ENCODE peak calls at places on chromosomes 11 and 22, in nine cellular contexts. One of them, this sample, is unnamed.

GRCh38 chr11:43987384-43988039 is 45.1 kb downstream of the C11orf96 start:
- DNase-seq in DND-41: no peak
- DNase-seq in A549: no peak
- DNase-seq in heart left ventricle: peak; percentile 93
- DNase-seq in IMR-90: peak; percentile 80
- DNase-seq in HCT116: no peak
- DNase-seq in heart right ventricle: peak; percentile 93
- DNase-seq in lower lobe of right lung: peak; percentile 74
- DNase-seq in spleen: no peak
- DNase-seq in this sample: no peak

GRCh38 chr22:50157976-50158375 is 12.6 kb upstream of the PANX2 start:
- DNase-seq in DND-41: no peak
- DNase-seq in A549: no peak
- DNase-seq in heart left ventricle: no peak
- DNase-seq in IMR-90: no peak
- DNase-seq in HCT116: no peak
- DNase-seq in heart right ventricle: no peak
- DNase-seq in lower lobe of right lung: peak; percentile 86
- DNase-seq in spleen: peak; percentile 61
- DNase-seq in this sample: no peak

GRCh38 chr22:50007057-50007511 is 5.5 kb downstream of the IL17REL start:
- DNase-seq in DND-41: no peak
- DNase-seq in A549: no peak
- DNase-seq in heart left ventricle: no peak
- DNase-seq in IMR-90: no peak
- DNase-seq in HCT116: no peak
- DNase-seq in heart right ventricle: no peak
- DNase-seq in lower lobe of right lung: no peak
- DNase-seq in spleen: no peak
- DNase-seq in this sample: no peak

GRCh38 chr22:49015993-49016908 is 811.4 kb downstream of the BRD1 start:
- DNase-seq in DND-41: no peak
- DNase-seq in A549: no peak
- DNase-seq in heart left ventricle: peak; percentile 34
- DNase-seq in IMR-90: no peak
- DNase-seq in HCT116: no peak
- DNase-seq in heart right ventricle: peak; percentile 35
- DNase-seq in lower lobe of right lung: peak; percentile 49
- DNase-seq in spleen: no peak
- DNase-seq in this sample: no peak

GRCh38 chr22:46076651-46077339 is 73.5 kb upstream of the PPARA start:
- DNase-seq in DND-41: no peak
- DNase-seq in A549: peak; percentile 76
- DNase-seq in heart left ventricle: peak; percentile 52
- DNase-seq in IMR-90: peak; percentile 37
- DNase-seq in HCT116: no peak
- DNase-seq in heart right ventricle: peak; percentile 55
- DNase-seq in lower lobe of right lung: peak; percentile 50
- DNase-seq in spleen: peak; percentile 74
- DNase-seq in this sample: no peak

GRCh38 chr11:19954899-19955298 is 205.4 kb downstream of the DBX1 start:
- DNase-seq in DND-41: no peak
- DNase-seq in A549: peak; percentile 33
- DNase-seq in heart left ventricle: no peak
- DNase-seq in IMR-90: no peak
- DNase-seq in HCT116: no peak
- DNase-seq in heart right ventricle: no peak
- DNase-seq in lower lobe of right lung: no peak
- DNase-seq in spleen: no peak
- DNase-seq in this sample: no peak

GRCh38 chr22:44371741-44372525 is 59.2 kb upstream of the SHISAL1 start:
- DNase-seq in DND-41: no peak
- DNase-seq in A549: no peak
- DNase-seq in heart left ventricle: no peak
- DNase-seq in IMR-90: no peak
- DNase-seq in HCT116: no peak
- DNase-seq in heart right ventricle: no peak
- DNase-seq in lower lobe of right lung: peak; percentile 14
- DNase-seq in spleen: peak; percentile 41
- DNase-seq in this sample: no peak

GRCh38 chr22:46681010-46681409 is 57.0 kb downstream of the CERK start:
- DNase-seq in DND-41: peak; percentile 37
- DNase-seq in A549: peak; percentile 22
- DNase-seq in heart left ventricle: no peak
- DNase-seq in IMR-90: no peak
- DNase-seq in HCT116: no peak
- DNase-seq in heart right ventricle: no peak
- DNase-seq in lower lobe of right lung: no peak
- DNase-seq in spleen: no peak
- DNase-seq in this sample: no peak

DNA sequence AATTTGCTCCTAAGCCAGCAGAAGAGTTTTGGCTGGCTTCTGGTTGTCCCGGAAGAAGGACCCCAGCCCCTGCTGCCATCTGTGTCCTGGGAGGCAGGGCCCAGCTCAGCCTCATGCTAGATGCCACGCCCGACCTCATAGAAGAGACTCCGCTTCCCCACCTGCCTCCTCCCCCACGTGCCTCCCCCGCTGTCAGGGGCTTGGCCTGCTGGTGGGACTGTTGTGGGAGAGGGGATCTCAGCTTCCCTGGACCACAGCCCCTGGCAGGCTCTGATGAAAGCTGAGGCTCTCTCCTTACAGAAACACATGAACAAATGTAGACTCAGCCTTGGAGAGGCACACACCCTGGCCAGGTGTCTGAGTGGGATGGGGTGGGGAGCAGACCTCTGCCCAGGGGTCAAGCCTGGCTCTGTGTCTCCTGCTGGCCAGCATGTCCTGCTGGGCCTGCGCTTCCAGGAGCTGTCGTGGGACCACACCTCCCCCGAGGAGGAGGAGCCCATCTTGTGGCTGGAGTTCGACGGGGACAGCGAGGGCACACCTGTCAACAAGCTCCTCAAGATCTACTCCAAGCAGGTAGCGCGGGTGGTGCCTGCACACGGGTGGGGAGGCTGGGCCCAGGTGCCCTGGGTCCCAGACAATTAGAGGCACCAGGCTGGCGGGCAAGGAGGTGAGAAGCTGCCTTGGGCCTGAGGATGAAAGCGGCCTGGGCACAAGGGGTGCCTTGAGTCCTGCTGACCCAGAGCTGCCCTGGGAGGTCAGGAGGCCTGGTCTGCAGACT is 14.0 kb downstream of the FRMD8 start:
- DNase-seq in DND-41: no peak
- DNase-seq in A549: no peak
- DNase-seq in heart left ventricle: no peak
- DNase-seq in IMR-90: no peak
- DNase-seq in HCT116: no peak
- DNase-seq in heart right ventricle: no peak
- DNase-seq in lower lobe of right lung: no peak
- DNase-seq in spleen: no peak
- DNase-seq in this sample: no peak
- H3K4me1 ChIP-seq in DND-41: no peaks in the 10 kb centered on the region
- H3K4me1 ChIP-seq in A549: peaks cover 4% of the 10 kb centered on the region
- H3K4me1 ChIP-seq in heart left ventricle: peaks cover 7% of the 10 kb centered on the region
- H3K4me1 ChIP-seq in IMR-90: no peaks in the 10 kb centered on the region
- H3K4me1 ChIP-seq in HCT116: no peaks in the 10 kb centered on the region
- H3K4me1 ChIP-seq in heart right ventricle: peaks cover 7% of the 10 kb centered on the region
- H3K4me1 ChIP-seq in lower lobe of right lung: peaks cover 11% of the 10 kb centered on the region
- H3K4me1 ChIP-seq in spleen: peaks cover 14% of the 10 kb centered on the region
- H3K4me1 ChIP-seq in this sample: no peaks in the 10 kb centered on the region

GRCh38 chr22:39181356-39181755 is 28.9 kb upstream of the CBX7 start:
- DNase-seq in DND-41: no peak
- DNase-seq in A549: no peak
- DNase-seq in heart left ventricle: no peak
- DNase-seq in IMR-90: no peak
- DNase-seq in HCT116: no peak
- DNase-seq in heart right ventricle: no peak
- DNase-seq in lower lobe of right lung: no peak
- DNase-seq in spleen: peak; percentile 39
- DNase-seq in this sample: no peak

GRCh38 chr22:39178206-39179111 is 26.0 kb upstream of the CBX7 start:
- DNase-seq in DND-41: no peak
- DNase-seq in A549: no peak
- DNase-seq in heart left ventricle: no peak
- DNase-seq in IMR-90: peak; percentile 43
- DNase-seq in HCT116: no peak
- DNase-seq in heart right ventricle: no peak
- DNase-seq in lower lobe of right lung: no peak
- DNase-seq in spleen: peak; percentile 41
- DNase-seq in this sample: no peak

GRCh38 chr22:39180566-39180965 is 28.1 kb upstream of the CBX7 start:
- DNase-seq in DND-41: no peak
- DNase-seq in A549: no peak
- DNase-seq in heart left ventricle: no peak
- DNase-seq in IMR-90: no peak
- DNase-seq in HCT116: no peak
- DNase-seq in heart right ventricle: no peak
- DNase-seq in lower lobe of right lung: no peak
- DNase-seq in spleen: peak; percentile 62
- DNase-seq in this sample: no peak

GRCh38 chr22:39179401-39179827 is 26.9 kb upstream of the CBX7 start:
- DNase-seq in DND-41: no peak
- DNase-seq in A549: no peak
- DNase-seq in heart left ventricle: no peak
- DNase-seq in IMR-90: no peak
- DNase-seq in HCT116: no peak
- DNase-seq in heart right ventricle: no peak
- DNase-seq in lower lobe of right lung: no peak
- DNase-seq in spleen: peak; percentile 71
- DNase-seq in this sample: no peak

GRCh38 chr22:39179841-39180335 is 27.4 kb upstream of the CBX7 start:
- DNase-seq in DND-41: no peak
- DNase-seq in A549: no peak
- DNase-seq in heart left ventricle: no peak
- DNase-seq in IMR-90: no peak
- DNase-seq in HCT116: no peak
- DNase-seq in heart right ventricle: no peak
- DNase-seq in lower lobe of right lung: no peak
- DNase-seq in spleen: peak; percentile 68
- DNase-seq in this sample: no peak
- H3K4me1 ChIP-seq in DND-41: no peaks in the 10 kb centered on the region
- H3K4me1 ChIP-seq in A549: peaks cover 29% of the 10 kb centered on the region
- H3K4me1 ChIP-seq in heart left ventricle: peaks cover 16% of the 10 kb centered on the region
- H3K4me1 ChIP-seq in IMR-90: peaks cover 20% of the 10 kb centered on the region
- H3K4me1 ChIP-seq in HCT116: peaks cover 21% of the 10 kb centered on the region
- H3K4me1 ChIP-seq in heart right ventricle: peaks cover 45% of the 10 kb centered on the region
- H3K4me1 ChIP-seq in lower lobe of right lung: peaks cover 59% of the 10 kb centered on the region
- H3K4me1 ChIP-seq in spleen: peaks cover 21% of the 10 kb centered on the region
- H3K4me1 ChIP-seq in this sample: peaks cover 25% of the 10 kb centered on the region

DNA sequence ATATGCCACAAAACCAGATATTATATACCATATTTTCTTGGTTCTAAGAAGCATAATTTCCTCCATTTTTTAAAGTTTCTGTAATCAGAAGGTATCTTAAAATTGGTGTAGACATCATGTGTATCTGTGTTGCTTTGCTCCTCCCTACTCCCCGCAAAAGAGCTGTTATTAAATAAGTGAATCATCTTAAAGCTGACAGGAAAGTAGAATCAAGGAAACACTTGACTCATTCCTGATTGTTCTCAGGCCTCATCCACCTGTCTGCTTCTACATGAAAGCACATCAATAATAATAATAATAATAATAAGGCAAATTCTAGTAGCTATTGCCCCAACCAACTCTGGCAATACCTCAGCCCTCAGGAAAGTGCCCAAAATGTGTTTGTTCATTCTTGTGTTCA is 26.2 kb upstream of the GUCY1A2 start:
- DNase-seq in DND-41: no peak
- DNase-seq in A549: no peak
- DNase-seq in heart left ventricle: no peak
- DNase-seq in IMR-90: no peak
- DNase-seq in HCT116: no peak
- DNase-seq in heart right ventricle: no peak
- DNase-seq in lower lobe of right lung: no peak
- DNase-seq in spleen: no peak
- DNase-seq in this sample: no peak
- H3K4me1 ChIP-seq in DND-41: no peaks in the 10 kb centered on the region
- H3K4me1 ChIP-seq in A549: no peaks in the 10 kb centered on the region
- H3K4me1 ChIP-seq in heart left ventricle: no peaks in the 10 kb centered on the region
- H3K4me1 ChIP-seq in IMR-90: no peaks in the 10 kb centered on the region
- H3K4me1 ChIP-seq in HCT116: no peaks in the 10 kb centered on the region
- H3K4me1 ChIP-seq in heart right ventricle: no peaks in the 10 kb centered on the region
- H3K4me1 ChIP-seq in lower lobe of right lung: no peaks in the 10 kb centered on the region
- H3K4me1 ChIP-seq in spleen: no peaks in the 10 kb centered on the region
- H3K4me1 ChIP-seq in this sample: no peaks in the 10 kb centered on the region

GRCh38 chr11:35664977-35665441 is 2.4 kb downstream of the TRIM44 start:
- DNase-seq in DND-41: no peak
- DNase-seq in A549: peak; percentile 14
- DNase-seq in heart left ventricle: no peak
- DNase-seq in IMR-90: peak; percentile 14
- DNase-seq in HCT116: no peak
- DNase-seq in heart right ventricle: no peak
- DNase-seq in lower lobe of right lung: no peak
- DNase-seq in spleen: no peak
- DNase-seq in this sample: no peak

GRCh38 chr11:35661539-35661938 is 1.0 kb upstream of the TRIM44 start:
- DNase-seq in DND-41: no peak
- DNase-seq in A549: no peak
- DNase-seq in heart left ventricle: no peak
- DNase-seq in IMR-90: no peak
- DNase-seq in HCT116: no peak
- DNase-seq in heart right ventricle: no peak
- DNase-seq in lower lobe of right lung: no peak
- DNase-seq in spleen: no peak
- DNase-seq in this sample: no peak

GRCh38 chr11:35663408-35663702 is 780 bp downstream of the TRIM44 start:
- DNase-seq in DND-41: no peak
- DNase-seq in A549: no peak
- DNase-seq in heart left ventricle: no peak
- DNase-seq in IMR-90: no peak
- DNase-seq in HCT116: no peak
- DNase-seq in heart right ventricle: no peak
- DNase-seq in lower lobe of right lung: no peak
- DNase-seq in spleen: no peak
- DNase-seq in this sample: no peak

GRCh38 chr11:35662649-35663407 is at the start of gene TRIM44:
- DNase-seq in DND-41: peak; percentile 71
- DNase-seq in A549: peak; percentile 87
- DNase-seq in heart left ventricle: peak; percentile 87
- DNase-seq in IMR-90: peak; percentile 81
- DNase-seq in HCT116: peak; percentile 37
- DNase-seq in heart right ventricle: peak; percentile 87
- DNase-seq in lower lobe of right lung: peak; percentile 91
- DNase-seq in spleen: peak; percentile 96
- DNase-seq in this sample: peak; percentile 86

GRCh38 chr11:35662061-35662648 is 420 bp upstream of the TRIM44 start:
- DNase-seq in DND-41: no peak
- DNase-seq in A549: no peak
- DNase-seq in heart left ventricle: no peak
- DNase-seq in IMR-90: no peak
- DNase-seq in HCT116: no peak
- DNase-seq in heart right ventricle: no peak
- DNase-seq in lower lobe of right lung: no peak
- DNase-seq in spleen: no peak
- DNase-seq in this sample: peak; percentile 41
- H3K4me1 ChIP-seq in DND-41: peaks cover 17% of the 10 kb centered on the region
- H3K4me1 ChIP-seq in A549: peaks cover 11% of the 10 kb centered on the region
- H3K4me1 ChIP-seq in heart left ventricle: no peaks in the 10 kb centered on the region
- H3K4me1 ChIP-seq in IMR-90: peaks cover 11% of the 10 kb centered on the region
- H3K4me1 ChIP-seq in HCT116: peaks cover 6% of the 10 kb centered on the region
- H3K4me1 ChIP-seq in heart right ventricle: peaks cover 16% of the 10 kb centered on the region
- H3K4me1 ChIP-seq in lower lobe of right lung: peaks cover 24% of the 10 kb centered on the region
- H3K4me1 ChIP-seq in spleen: peaks cover 11% of the 10 kb centered on the region
- H3K4me1 ChIP-seq in this sample: peaks cover 23% of the 10 kb centered on the region

GRCh38 chr11:299081-299891 is at the start of gene IFITM5:
- DNase-seq in DND-41: no peak
- DNase-seq in A549: no peak
- DNase-seq in heart left ventricle: no peak
- DNase-seq in IMR-90: no peak
- DNase-seq in HCT116: no peak
- DNase-seq in heart right ventricle: peak; percentile 6
- DNase-seq in lower lobe of right lung: peak; percentile 44
- DNase-seq in spleen: peak; percentile 75
- DNase-seq in this sample: no peak
- H3K4me1 ChIP-seq in DND-41: no peaks in the 10 kb centered on the region
- H3K4me1 ChIP-seq in A549: no peaks in the 10 kb centered on the region
- H3K4me1 ChIP-seq in heart left ventricle: no peaks in the 10 kb centered on the region
- H3K4me1 ChIP-seq in IMR-90: no peaks in the 10 kb centered on the region
- H3K4me1 ChIP-seq in HCT116: no peaks in the 10 kb centered on the region
- H3K4me1 ChIP-seq in heart right ventricle: peaks cover 9% of the 10 kb centered on the region
- H3K4me1 ChIP-seq in lower lobe of right lung: peaks cover 12% of the 10 kb centered on the region
- H3K4me1 ChIP-seq in spleen: no peaks in the 10 kb centered on the region
- H3K4me1 ChIP-seq in this sample: peaks cover 51% of the 10 kb centered on the region

This sample was measured in CD8-positive, alpha-beta T cell.